ENCODE peak calls at places on chromosomes 2 and 18, in five cellular contexts. N is prostate gland, M is ovary, F is transverse colon, V is heart left ventricle. I is an unnamed sample.

GRCh38 chr18:76602169-76602568 is 107.1 kb upstream of the ZNF516 start:
- DNase-seq in F (no peak), V (no peak), M (no peak), N (no peak), I (no peak)

GRCh38 chr2:62074233-62074632 is 121.7 kb upstream of the B3GNT2 start:
- DNase-seq in F (no peak), M (no peak), V (no peak), N (no peak), I (no peak)

GRCh38 chr18:76518543-76519155 is 23.6 kb upstream of the ZNF516 start:
- DNase-seq in N (no peak), V (peak; percentile 59), F (peak; percentile 20), M (peak; percentile 80), I (peak; percentile 63)

GRCh38 chr2:109216332-109216731 is 87.3 kb downstream of the SH3RF3 start:
- DNase-seq in N (no peak), V (no peak), M (no peak), F (peak; percentile 26), I (peak; percentile 51)

GRCh38 chr2:217597681-217598080 is 405.1 kb downstream of the TNS1 start:
- DNase-seq in F (no peak), N (no peak), V (no peak), M (no peak), I (no peak)

GRCh38 chr2:168127361-168127760 is 120.0 kb downstream of the STK39 start:
- DNase-seq in V (no peak), M (no peak), N (no peak), F (no peak), I (no peak)

GRCh38 chr18:26468931-26469340 is 79.4 kb downstream of the KCTD1 start:
- DNase-seq in M (no peak), F (peak; percentile 20), V (no peak), N (no peak), I (no peak)

GRCh38 chr2:178513876-178514275 is 33.6 kb downstream of the PLEKHA3 start:
- DNase-seq in M (no peak), N (no peak), V (no peak), F (no peak), I (no peak)

GRCh38 chr18:12744103-12744502 is 41.3 kb downstream of the PSMG2 start:
- DNase-seq in N (no peak), M (no peak), F (no peak), V (no peak), I (no peak)

GRCh38 chr2:47905454-47906260 is 641 bp downstream of the FBXO11 start:
- DNase-seq in M (peak; percentile 72), F (peak; percentile 56), V (peak; percentile 62), N (peak; percentile 39), I (peak; percentile 62)

GRCh38 chr18:24915547-24915946 is 436.4 kb downstream of the ZNF521 start:
- DNase-seq in N (no peak), F (no peak), V (no peak), M (no peak), I (no peak)

GRCh38 chr2:235577404-235578330 is 83.8 kb downstream of the AGAP1 start:
- DNase-seq in V (peak; percentile 49), M (peak; percentile 44), N (no peak), F (no peak), I (peak; percentile 63)

GRCh38 chr2:196336715-196337617 is 165.6 kb upstream of the STK17B start:
- DNase-seq in F (peak; percentile 13), M (no peak), V (no peak), N (no peak), I (no peak)

GRCh38 chr2:120253021-120253882 is 600 bp downstream of the RALB start:
- DNase-seq in V (peak; percentile 88), N (peak; percentile 62), M (peak; percentile 80), F (peak; percentile 80), I (peak; percentile 92)

GRCh38 chr2:113276216-113276905 is 2.4 kb downstream of the PAX8 start:
- DNase-seq in N (no peak), F (no peak), V (no peak), M (no peak), I (no peak)

GRCh38 chr2:146818122-146818521 is 1026.7 kb upstream of the ACVR2A start:
- DNase-seq in M (no peak), V (no peak), N (no peak), F (no peak), I (no peak)

GRCh38 chr2:230762317-230762896 is 49.8 kb downstream of the CAB39 start:
- DNase-seq in M (no peak), F (peak; percentile 26), V (no peak), N (no peak), I (no peak)

GRCh38 chr2:236550701-236551465 is 18.7 kb upstream of the ACKR3 start:
- DNase-seq in V (no peak), M (no peak), F (no peak), N (no peak), I (no peak)

GRCh38 chr2:88452151-88452851 is at the start of gene FOXI3:
- DNase-seq in F (no peak), V (no peak), N (no peak), M (no peak), I (no peak)

GRCh38 chr2:40218679-40219078 is 233.2 kb downstream of the SLC8A1 start:
- DNase-seq in V (peak; percentile 69), F (peak; percentile 43), N (no peak), M (peak; percentile 67), I (no peak)

GRCh38 chr2:3608373-3609278 is 13.7 kb downstream of the COLEC11 start:
- DNase-seq in N (no peak), M (peak; percentile 9), F (no peak), V (no peak), I (no peak)

GRCh38 chr2:205755923-205756322 is 73.6 kb downstream of the NRP2 start:
- DNase-seq in N (no peak), F (no peak), V (peak; percentile 37), M (no peak), I (no peak)

GRCh38 chr2:240569523-240569997 is 1.3 kb downstream of the RNPEPL1 start:
- DNase-seq in M (no peak), N (no peak), V (peak; percentile 18), F (no peak), I (no peak)

GRCh38 chr18:49175476-49175875 is 224.7 kb upstream of the SMAD7 start:
- DNase-seq in F (no peak), V (no peak), N (no peak), M (no peak), I (no peak)

GRCh38 chr2:46804794-46805193 is 110.8 kb downstream of the MCFD2 start:
- DNase-seq in V (no peak), N (peak; percentile 1), F (no peak), M (no peak), I (peak; percentile 58)

GRCh38 chr2:136905779-136906178 is 140.4 kb downstream of the THSD7B start:
- DNase-seq in N (no peak), V (no peak), M (no peak), F (no peak), I (no peak)

GRCh38 chr2:26591619-26592505 is 49.3 kb downstream of the CIB4 start:
- DNase-seq in F (no peak), M (no peak), N (no peak), V (no peak), I (no peak)

GRCh38 chr2:127735044-127735443 is 33.7 kb downstream of the SFT2D3 start:
- DNase-seq in V (no peak), F (no peak), N (no peak), M (no peak), I (no peak)

GRCh38 chr2:127735537-127736399 is 34.5 kb downstream of the SFT2D3 start:
- DNase-seq in V (no peak), N (no peak), M (no peak), F (no peak), I (no peak)

GRCh38 chr2:127733816-127734537 is 32.7 kb downstream of the SFT2D3 start:
- DNase-seq in V (no peak), M (no peak), F (no peak), N (no peak), I (no peak)

GRCh38 chr2:127737892-127738291 is 36.6 kb downstream of the SFT2D3 start:
- DNase-seq in F (no peak), V (no peak), M (no peak), N (no peak), I (no peak)

GRCh38 chr2:127733113-127733815 is 32.0 kb downstream of the SFT2D3 start:
- DNase-seq in V (no peak), F (no peak), M (no peak), N (no peak), I (no peak)
- H3K4me3 ChIP-seq in V (no peak overlapping the region), F (no peak overlapping the region), M (no peak overlapping the region), N (no peak overlapping the region), I (peak overlapping the region; percentile 1)

DNA sequence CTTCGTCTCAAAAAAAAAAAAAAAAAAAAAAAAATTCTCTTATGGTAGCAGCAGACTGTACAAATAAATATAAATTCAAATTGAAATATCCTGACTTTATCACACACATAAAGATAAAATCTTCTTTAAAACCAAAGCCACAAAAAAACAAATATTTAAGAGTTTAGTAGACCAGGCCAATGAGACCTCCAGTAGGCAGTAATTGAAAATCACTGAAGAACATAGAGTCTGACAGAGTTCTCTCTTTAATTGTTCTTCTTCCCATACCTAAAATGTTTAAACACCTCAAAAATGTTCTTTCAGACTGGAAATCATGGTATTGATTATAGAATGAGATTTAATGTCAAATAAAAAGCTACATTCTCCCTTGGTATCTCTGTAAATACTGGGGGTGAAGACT is 20.8 kb downstream of the PRPF40A start:
- DNase-seq in F (no peak), M (no peak), N (no peak), V (no peak), I (no peak)
- H3K36me3 ChIP-seq in F (no peaks in the 10 kb centered on the region), M (no peaks in the 10 kb centered on the region), N (no peaks in the 10 kb centered on the region), V (no peaks in the 10 kb centered on the region), I (peaks cover 12% of the 10 kb centered on the region)

GRCh38 chr18:69081846-69082245 is 284.0 kb downstream of the CCDC102B start:
- DNase-seq in N (no peak), V (no peak), M (no peak), F (no peak), I (no peak)
- H3K4me3 ChIP-seq in N (no peak overlapping the region), V (no peak overlapping the region), M (no peak overlapping the region), F (no peak overlapping the region), I (no peak overlapping the region)

GRCh38 chr2:151928380-151928779 is 100.2 kb upstream of the ARL5A start:
- DNase-seq in N (no peak), V (no peak), F (no peak), M (no peak), I (no peak)
- H3K36me3 ChIP-seq in N (no peaks in the 10 kb centered on the region), V (no peaks in the 10 kb centered on the region), F (no peaks in the 10 kb centered on the region), M (no peaks in the 10 kb centered on the region), I (no peaks in the 10 kb centered on the region)